ENCODE peak calls at places on chromosomes 2 and 18, in five cellular contexts. V is AG09319, D is COR-L47, M is psoas muscle, W is body of pancreas. H is an unnamed sample.
A peak's percentile ranks its signal among the peaks of the same experiment; 100 is the strongest.

GRCh38 chr2:164976301-164976700 is 21.0 kb upstream of the SLC38A11 start:
- DNase-seq in V (no peak), D (no peak), M (no peak), W (no peak), H (no peak)

GRCh38 chr2:64222351-64222750 is 78.1 kb upstream of the PELI1 start:
- DNase-seq in V (no peak), D (no peak), M (no peak), W (no peak), H (no peak)

GRCh38 chr2:38474058-38474457 is 97.0 kb upstream of the ATL2 start:
- DNase-seq in V (no peak), D (no peak), M (no peak), W (no peak), H (no peak)

GRCh38 chr2:209389124-209389523 is 34.7 kb upstream of the MAP2 start:
- DNase-seq in V (no peak), D (peak; percentile 60), M (no peak), W (no peak), H (no peak)

GRCh38 chr2:241546771-241547498 is 11.6 kb upstream of the BOK start:
- DNase-seq in V (peak; percentile 14), D (no peak), M (peak; percentile 23), W (no peak), H (no peak)

GRCh38 chr2:128531856-128532255 is 213.2 kb upstream of the HS6ST1 start:
- DNase-seq in V (no peak), D (no peak), M (no peak), W (no peak), H (no peak)

GRCh38 chr2:47653909-47654789 is 128.8 kb upstream of the MSH6 start:
- DNase-seq in V (no peak), D (peak; percentile 44), M (no peak), W (peak; percentile 66), H (no peak)

GRCh38 chr2:234571620-234572407 is 74.9 kb upstream of the ARL4C start:
- DNase-seq in V (no peak), D (no peak), M (no peak), W (no peak), H (no peak)

GRCh38 chr2:203733683-203734082 is 27.2 kb downstream of the CD28 start:
- DNase-seq in V (no peak), D (no peak), M (no peak), W (no peak), H (no peak)

GRCh38 chr18:13437801-13438506 is 219.4 kb downstream of the LDLRAD4 start:
- DNase-seq in V (no peak), D (no peak), M (peak; percentile 9), W (no peak), H (no peak)

GRCh38 chr18:76823166-76823539 is 796 bp downstream of the ZNF236 start:
- DNase-seq in V (no peak), D (no peak), M (peak; percentile 63), W (no peak), H (no peak)

GRCh38 chr2:10469955-10470568 is 21.9 kb upstream of the ODC1 start:
- DNase-seq in V (no peak), D (no peak), M (no peak), W (no peak), H (no peak)

GRCh38 chr18:48780151-48781001 is 170.4 kb downstream of the SMAD7 start:
- DNase-seq in V (no peak), D (no peak), M (peak; percentile 52), W (no peak), H (no peak)

GRCh38 chr2:176931588-176932563 is 280.7 kb upstream of the HNRNPA3 start:
- DNase-seq in V (peak; percentile 7), D (no peak), M (no peak), W (no peak), H (no peak)

GRCh38 chr2:73851274-73851673 is 22.5 kb downstream of the STAMBP start:
- DNase-seq in V (no peak), D (no peak), M (no peak), W (no peak), H (no peak)

GRCh38 chr2:240931319-240931949 is 25.3 kb downstream of the CROCC2 start:
- DNase-seq in V (no peak), D (no peak), M (peak; percentile 28), W (peak; percentile 1), H (peak; percentile 37)